ENCODE peak calls at places on chromosomes 12 and 14, in ten cellular contexts. F, Q, S, X, E, R, N, H, I and B are unnamed samples.

GRCh38 chr14:26597136-26598080 is at the start of gene NOVA1:
- DNase-seq in F (no peak), Q (peak), S (peak), X (no peak), E (no peak), R (peak), N (no peak), H (peak), I (peak), B (no peak)

GRCh38 chr14:64993263-64993662 is 6.6 kb downstream of the FNTB start:
- DNase-seq in F (no peak), Q (peak), S (no peak), X (no peak), E (no peak), R (no peak), N (no peak), H (no peak), I (no peak), B (no peak)

GRCh38 chr12:68609955-68610434 is 704 bp upstream of the RAP1B start:
- DNase-seq in F (no peak), Q (peak), S (peak), X (no peak), E (no peak), R (no peak), N (no peak), H (no peak), I (no peak), B (no peak)

GRCh38 chr14:95507174-95507573 is 9.3 kb downstream of the SYNE3 start:
- DNase-seq in F (no peak), Q (peak), S (no peak), X (no peak), E (peak), R (peak), N (no peak), H (no peak), I (no peak), B (no peak)

GRCh38 chr12:90682398-90682797 is 272.6 kb downstream of the CCER1 start:
- DNase-seq in F (no peak), Q (peak), S (no peak), X (no peak), E (no peak), R (no peak), N (no peak), H (no peak), I (no peak), B (no peak)

GRCh38 chr12:9118161-9118560 is 2.4 kb upstream of the A2M start:
- DNase-seq in F (no peak), Q (no peak), S (no peak), X (no peak), E (peak), R (no peak), N (no peak), H (no peak), I (no peak), B (no peak)

GRCh38 chr14:102140027-102140749 is 491 bp downstream of the WDR20 start:
- DNase-seq in F (peak), Q (peak), S (peak), X (no peak), E (peak), R (peak), N (peak), H (no peak), I (peak), B (peak)

GRCh38 chr12:57452181-57452936 is 2.7 kb upstream of the INHBE start:
- DNase-seq in F (no peak), Q (peak), S (peak), X (no peak), E (no peak), R (peak), N (no peak), H (no peak), I (no peak), B (peak)

GRCh38 chr12:110858848-110859247 is 12.1 kb downstream of the CCDC63 start:
- DNase-seq in F (no peak), Q (peak), S (no peak), X (no peak), E (no peak), R (no peak), N (no peak), H (no peak), I (no peak), B (no peak)

GRCh38 chr12:87827638-87828264 is 201.4 kb downstream of the C12orf50 start:
- DNase-seq in F (no peak), Q (peak), S (no peak), X (no peak), E (peak), R (no peak), N (no peak), H (no peak), I (no peak), B (no peak)

GRCh38 chr12:97425380-97425779 is 37.2 kb upstream of the RMST start:
- DNase-seq in F (no peak), Q (no peak), S (no peak), X (no peak), E (no peak), R (no peak), N (no peak), H (no peak), I (no peak), B (no peak)

GRCh38 chr12:3628629-3629028 is 124.3 kb downstream of the CRACR2A start:
- DNase-seq in F (no peak), Q (no peak), S (no peak), X (no peak), E (no peak), R (no peak), N (no peak), H (no peak), I (no peak), B (no peak)

GRCh38 chr14:57066463-57066862 is 202.2 kb downstream of the EXOC5 start:
- DNase-seq in F (no peak), Q (no peak), S (no peak), X (no peak), E (no peak), R (no peak), N (no peak), H (no peak), I (no peak), B (no peak)

GRCh38 chr14:58533417-58533816 is 104.3 kb upstream of the DACT1 start:
- DNase-seq in F (no peak), Q (peak), S (peak), X (no peak), E (no peak), R (peak), N (no peak), H (no peak), I (peak), B (no peak)

GRCh38 chr12:75812341-75813018 is 219.1 kb downstream of the PHLDA1 start:
- DNase-seq in F (no peak), Q (no peak), S (peak), X (no peak), E (no peak), R (no peak), N (no peak), H (peak), I (no peak), B (no peak)

GRCh38 chr12:120353556-120354317 is 15.2 kb downstream of the MSI1 start:
- DNase-seq in F (no peak), Q (no peak), S (no peak), X (no peak), E (no peak), R (no peak), N (no peak), H (no peak), I (no peak), B (no peak)